ENCODE peak calls at places on chromosomes 7 and 10, in eight cellular contexts. R, M, E, J, A, P, D and C are unnamed samples.
A peak's percentile ranks its signal among the peaks of the same experiment; 100 is the strongest.

GRCh38 chr7:148726385-148726784 is 27.7 kb downstream of the CUL1 start:
- DNase-seq in R (no peak), M (no peak), E (no peak), J (no peak), A (no peak), P (no peak), D (no peak), C (no peak)

GRCh38 chr7:46165281-46165680 is 244.2 kb upstream of the IGFBP3 start:
- DNase-seq in R (peak; percentile 43), M (no peak), E (no peak), J (peak; percentile 92), A (no peak), P (no peak), D (no peak), C (no peak)

GRCh38 chr10:109062371-109062770 is 860.9 kb downstream of the XPNPEP1 start:
- DNase-seq in R (peak; percentile 40), M (no peak), E (no peak), J (peak; percentile 70), A (no peak), P (no peak), D (peak; percentile 33), C (no peak)

GRCh38 chr10:81876253-81876731 is 1.3 kb downstream of the NRG3 start:
- DNase-seq in R (no peak), M (no peak), E (peak; percentile 39), J (no peak), A (peak; percentile 52), P (peak; percentile 57), D (no peak), C (peak; percentile 25)

GRCh38 chr7:43791-44540 is 148.4 kb upstream of the FAM20C start:
- DNase-seq in R (no peak), M (no peak), E (no peak), J (no peak), A (no peak), P (no peak), D (no peak), C (peak; percentile 0)

GRCh38 chr7:158473946-158474345 is 113.7 kb downstream of the PTPRN2 start:
- DNase-seq in R (no peak), M (no peak), E (no peak), J (no peak), A (no peak), P (no peak), D (no peak), C (no peak)

GRCh38 chr10:73424478-73424877 is 8.9 kb downstream of the MSS51 start:
- DNase-seq in R (no peak), M (no peak), E (no peak), J (no peak), A (no peak), P (no peak), D (no peak), C (no peak)

GRCh38 chr10:116207690-116208089 is 65.3 kb downstream of the GFRA1 start:
- DNase-seq in R (no peak), M (no peak), E (no peak), J (no peak), A (no peak), P (no peak), D (no peak), C (no peak)

GRCh38 chr10:24718031-24718855 is 5.4 kb downstream of the ARHGAP21 start:
- DNase-seq in R (peak; percentile 60), M (peak; percentile 46), E (no peak), J (peak; percentile 81), A (no peak), P (no peak), D (no peak), C (no peak)

GRCh38 chr10:121766426-121766825 is 161.4 kb downstream of the ATE1 start:
- DNase-seq in R (no peak), M (no peak), E (no peak), J (no peak), A (no peak), P (no peak), D (no peak), C (no peak)

GRCh38 chr10:74825371-74826141 is 844 bp upstream of the KAT6B start:
- DNase-seq in R (no peak), M (peak; percentile 67), E (peak; percentile 67), J (no peak), A (no peak), P (peak; percentile 82), D (no peak), C (peak; percentile 68)

GRCh38 chr10:103480521-103480920 is 1.5 kb upstream of the CALHM3 start:
- DNase-seq in R (no peak), M (no peak), E (no peak), J (no peak), A (no peak), P (no peak), D (no peak), C (no peak)

GRCh38 chr7:101815826-101816488 is 1.5 kb upstream of the CUX1 start:
- DNase-seq in R (peak; percentile 80), M (peak; percentile 72), E (peak; percentile 65), J (peak; percentile 79), A (peak; percentile 67), P (peak; percentile 92), D (peak; percentile 93), C (peak; percentile 57)

GRCh38 chr7:93203496-93203895 is 22.8 kb downstream of the HEPACAM2 start:
- DNase-seq in R (no peak), M (no peak), E (no peak), J (no peak), A (no peak), P (no peak), D (no peak), C (no peak)

GRCh38 chr7:43328785-43329380 is 216.4 kb downstream of the HECW1 start:
- DNase-seq in R (no peak), M (no peak), E (no peak), J (no peak), A (no peak), P (peak; percentile 47), D (no peak), C (no peak)

GRCh38 chr7:125877251-125877650 is 947.6 kb upstream of the POT1 start:
- DNase-seq in R (no peak), M (no peak), E (no peak), J (no peak), A (no peak), P (no peak), D (no peak), C (no peak)

GRCh38 chr7:20132596-20132995 is 84.6 kb downstream of the MACC1 start:
- DNase-seq in R (no peak), M (no peak), E (no peak), J (no peak), A (no peak), P (no peak), D (no peak), C (no peak)

GRCh38 chr7:17663056-17663675 is 277.1 kb downstream of the SNX13 start:
- DNase-seq in R (peak; percentile 67), M (no peak), E (no peak), J (peak; percentile 93), A (no peak), P (no peak), D (no peak), C (no peak)

GRCh38 chr10:92405006-92405924 is 114.3 kb downstream of the MARCHF5 start:
- DNase-seq in R (no peak), M (no peak), E (no peak), J (no peak), A (no peak), P (no peak), D (peak; percentile 16), C (no peak)

GRCh38 chr10:28470873-28471704 is 61.8 kb upstream of the WAC start:
- DNase-seq in R (no peak), M (no peak), E (no peak), J (no peak), A (no peak), P (no peak), D (no peak), C (no peak)

GRCh38 chr7:130888468-130888867 is 154.5 kb upstream of the KLF14 start:
- DNase-seq in R (no peak), M (no peak), E (no peak), J (no peak), A (no peak), P (no peak), D (no peak), C (no peak)

GRCh38 chr10:48477181-48477580 is 127.7 kb downstream of the ARHGAP22 start:
- DNase-seq in R (no peak), M (no peak), E (no peak), J (no peak), A (peak; percentile 46), P (no peak), D (no peak), C (no peak)

GRCh38 chr10:73922007-73922863 is 11.3 kb downstream of the PLAU start:
- DNase-seq in R (no peak), M (no peak), E (no peak), J (no peak), A (no peak), P (no peak), D (peak; percentile 65), C (no peak)

GRCh38 chr7:14598978-14599377 is 303.6 kb downstream of the DGKB start:
- DNase-seq in R (peak; percentile 14), M (no peak), E (no peak), J (peak; percentile 52), A (no peak), P (no peak), D (no peak), C (no peak)
- TF ChIP-seq CTCF in R (no peak), M (no peak), E (no peak), J (no peak), A (no peak), P (no peak), D (no peak), C (no peak)

DNA sequence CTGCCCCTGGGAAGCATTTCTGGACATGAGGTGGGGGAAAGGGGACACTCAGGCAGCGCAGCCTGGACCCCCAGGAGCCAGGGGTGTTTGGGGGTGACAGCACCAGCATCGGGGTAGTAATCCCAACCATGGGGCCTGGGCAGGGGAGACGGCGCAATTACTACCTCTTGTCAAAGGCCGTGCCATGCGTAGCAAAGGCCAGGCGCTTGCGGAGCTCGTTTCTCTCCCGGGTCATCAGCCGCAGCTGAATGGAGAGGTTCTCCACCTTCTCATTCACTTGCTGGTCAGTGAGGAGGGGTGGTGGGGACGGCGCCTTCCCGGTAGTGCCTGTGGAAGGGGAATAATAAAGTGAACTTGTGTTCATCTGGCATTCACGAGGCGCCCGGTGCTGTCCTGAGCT is 70.0 kb downstream of the DLG5 start:
- DNase-seq in R (no peak), M (no peak), E (no peak), J (no peak), A (no peak), P (no peak), D (no peak), C (no peak)
- TF ChIP-seq CTCF in R (no peak), M (no peak), E (no peak), J (no peak), A (no peak), P (no peak), D (no peak), C (no peak)

DNA sequence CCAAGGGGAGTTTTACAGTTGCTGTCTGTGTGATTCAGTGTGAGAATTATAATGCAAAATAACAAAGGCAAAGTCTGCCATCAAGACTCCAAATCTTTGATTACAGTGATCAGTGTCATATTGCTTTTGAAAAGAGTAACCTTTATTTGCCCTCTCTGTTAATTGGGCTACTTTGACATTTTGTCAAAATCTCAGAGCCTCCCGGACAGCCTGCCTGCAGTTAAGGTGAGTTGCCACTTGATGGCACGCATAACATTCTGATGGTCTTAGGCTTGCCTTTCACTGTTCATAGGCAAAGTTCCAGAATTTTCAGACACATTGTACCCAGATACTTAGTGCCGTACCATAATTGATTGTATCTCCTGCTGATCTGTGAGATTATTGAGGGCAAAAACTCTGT is 253.5 kb downstream of the ABCA13 start:
- DNase-seq in R (peak; percentile 33), M (peak; percentile 12), E (no peak), J (peak; percentile 10), A (no peak), P (peak; percentile 59), D (peak; percentile 39), C (no peak)
- TF ChIP-seq CTCF in R (peak; percentile 48), M (peak; percentile 43), E (peak; percentile 67), J (no peak), A (no peak), P (no peak), D (peak; percentile 61), C (peak; percentile 74)

GRCh38 chr10:114635797-114636550 is 22.1 kb downstream of the ABLIM1 start:
- DNase-seq in R (no peak), M (no peak), E (no peak), J (no peak), A (no peak), P (no peak), D (no peak), C (no peak)
- TF ChIP-seq CTCF in R (no peak), M (no peak), E (no peak), J (no peak), A (no peak), P (no peak), D (no peak), C (no peak)